ENCODE peak calls at places on chromosome 11, in six cellular contexts. S is IMR-90, P is neuronal stem cell, U is mesenchymal stem cell, V is trophoblast cell, C is H1. T is an unnamed sample. For H3K4me1, the result is how much of the 10 kb centered on the place peaks cover.

GRCh38 chr11:36452231-36452630 is 57.8 kb downstream of the TRAF6 start:
- DNase-seq in S (peak), P (no peak), U (peak), V (no peak), C (no peak), T (no peak)

GRCh38 chr11:59265735-59266134 is 53.0 kb upstream of the MPEG1 start:
- DNase-seq in S (no peak), P (no peak), U (no peak), V (no peak), C (no peak), T (no peak)

GRCh38 chr11:86081465-86081864 is 12.6 kb upstream of the PICALM start:
- DNase-seq in S (no peak), P (no peak), U (no peak), V (no peak), C (no peak), T (no peak)

GRCh38 chr11:17641792-17642350 is 77.5 kb upstream of the MYOD1 start:
- DNase-seq in S (no peak), P (no peak), U (no peak), V (no peak), C (no peak), T (no peak)

GRCh38 chr11:112352907-112353306 is 92.2 kb upstream of the PLET1 start:
- DNase-seq in S (peak), P (no peak), U (no peak), V (no peak), C (no peak), T (no peak)

GRCh38 chr11:44261800-44262591 is 47.9 kb downstream of the ALX4 start:
- DNase-seq in S (no peak), P (no peak), U (no peak), V (no peak), C (no peak), T (no peak)

GRCh38 chr11:11973361-11973800 is 35.0 kb downstream of the DKK3 start:
- DNase-seq in S (peak), P (no peak), U (peak), V (no peak), C (no peak), T (peak)

GRCh38 chr11:134562941-134563471 is 151.0 kb upstream of the B3GAT1 start:
- DNase-seq in S (no peak), P (no peak), U (no peak), V (no peak), C (no peak), T (no peak)

GRCh38 chr11:64874841-64875240 is 3.6 kb downstream of the EHD1 start:
- DNase-seq in S (no peak), P (no peak), U (no peak), V (no peak), C (no peak), T (no peak)

GRCh38 chr11:47923667-47924066 is 56.7 kb upstream of the PTPRJ start:
- DNase-seq in S (peak), P (no peak), U (peak), V (no peak), C (no peak), T (no peak)

GRCh38 chr11:110979696-110980095 is 265.8 kb upstream of the POU2AF2 start:
- DNase-seq in S (peak), P (no peak), U (no peak), V (no peak), C (no peak), T (no peak)

GRCh38 chr11:61693897-61694840 is 14.0 kb downstream of the DAGLA start:
- DNase-seq in S (no peak), P (no peak), U (no peak), V (no peak), C (no peak), T (no peak)

GRCh38 chr11:95944623-95945022 is 20.7 kb upstream of the MTMR2 start:
- DNase-seq in S (no peak), P (no peak), U (no peak), V (no peak), C (no peak), T (no peak)

GRCh38 chr11:123448798-123449197 is 18.7 kb downstream of the GRAMD1B start:
- DNase-seq in S (no peak), P (no peak), U (no peak), V (no peak), C (no peak), T (no peak)

GRCh38 chr11:112100457-112100856 is 13.8 kb downstream of the SDHD start:
- DNase-seq in S (peak), P (no peak), U (peak), V (no peak), C (no peak), T (no peak)

GRCh38 chr11:110428956-110429613 is 663 bp upstream of the FDX1 start:
- DNase-seq in S (no peak), P (no peak), U (peak), V (peak), C (no peak), T (no peak)

GRCh38 chr11:123330948-123331347 is 99.1 kb upstream of the GRAMD1B start:
- DNase-seq in S (no peak), P (no peak), U (no peak), V (no peak), C (no peak), T (no peak)

GRCh38 chr11:117828641-117829368 is 4.3 kb upstream of the FXYD2 start:
- DNase-seq in S (peak), P (no peak), U (peak), V (no peak), C (no peak), T (peak)

GRCh38 chr11:44797886-44798683 is 71.3 kb downstream of the TSPAN18 start:
- DNase-seq in S (peak), P (no peak), U (peak), V (peak), C (peak), T (peak)

GRCh38 chr11:60951909-60952741 is at the start of gene SLC15A3:
- DNase-seq in S (peak), P (no peak), U (peak), V (peak), C (no peak), T (peak)

GRCh38 chr11:111021131-111021530 is 224.4 kb upstream of the POU2AF2 start:
- DNase-seq in S (no peak), P (no peak), U (no peak), V (no peak), C (no peak), T (no peak)

GRCh38 chr11:446886-447285 is 3.2 kb upstream of the PTDSS2 start:
- DNase-seq in S (no peak), P (no peak), U (no peak), V (no peak), C (no peak), T (no peak)

GRCh38 chr11:100882957-100883356 is 195.9 kb downstream of the ARHGAP42 start:
- DNase-seq in S (no peak), P (no peak), U (no peak), V (no peak), C (no peak), T (no peak)

GRCh38 chr11:12808519-12808918 is 134.3 kb downstream of the TEAD1 start:
- DNase-seq in S (peak), P (no peak), U (peak), V (no peak), C (no peak), T (no peak)

GRCh38 chr11:62909107-62909894 is 11.9 kb downstream of the CHRM1 start:
- DNase-seq in S (peak), P (peak), U (peak), V (peak), C (peak), T (peak)

GRCh38 chr11:87223816-87224215 is 186.1 kb downstream of the TMEM135 start:
- DNase-seq in S (peak), P (no peak), U (no peak), V (no peak), C (no peak), T (no peak)

GRCh38 chr11:120563698-120564572 is 52.4 kb downstream of the GRIK4 start:
- DNase-seq in S (no peak), P (peak), U (peak), V (no peak), C (no peak), T (peak)

GRCh38 chr11:66043008-66043906 is 5.7 kb downstream of the GAL3ST3 start:
- DNase-seq in S (no peak), P (no peak), U (no peak), V (no peak), C (no peak), T (no peak)

GRCh38 chr11:12625438-12626071 is 48.7 kb upstream of the TEAD1 start:
- DNase-seq in S (peak), P (no peak), U (peak), V (no peak), C (no peak), T (no peak)

GRCh38 chr11:69354545-69354897 is 60.6 kb downstream of the MYEOV start:
- DNase-seq in S (no peak), P (no peak), U (no peak), V (no peak), C (no peak), T (no peak)

GRCh38 chr11:65298131-65298535 is 16.5 kb upstream of the CDC42EP2 start:
- DNase-seq in S (peak), P (no peak), U (peak), V (no peak), C (no peak), T (no peak)

GRCh38 chr11:34343686-34344085 is 14.1 kb downstream of the ABTB2 start:
- DNase-seq in S (no peak), P (no peak), U (no peak), V (no peak), C (no peak), T (no peak)

GRCh38 chr11:107018274-107018901 is at the start of gene GUCY1A2:
- DNase-seq in S (no peak), P (peak), U (peak), V (no peak), C (no peak), T (peak)
- H4K8ac ChIP-seq in S (no peak), P (no peak), U (peak), V (no peak), C (peak), T (no peak)

GRCh38 chr11:77074205-77074604 is 7.4 kb downstream of the CAPN5 start:
- DNase-seq in S (no peak), P (no peak), U (no peak), V (no peak), C (no peak), T (peak)

GRCh38 chr11:77071671-77072605 is 5.2 kb downstream of the CAPN5 start:
- DNase-seq in S (peak), P (no peak), U (peak), V (no peak), C (no peak), T (peak)

GRCh38 chr11:77073328-77074001 is 6.7 kb downstream of the CAPN5 start:
- DNase-seq in S (peak), P (no peak), U (peak), V (no peak), C (no peak), T (peak)

GRCh38 chr11:77071077-77071476 is 4.3 kb downstream of the CAPN5 start:
- DNase-seq in S (no peak), P (no peak), U (no peak), V (no peak), C (no peak), T (no peak)

DNA sequence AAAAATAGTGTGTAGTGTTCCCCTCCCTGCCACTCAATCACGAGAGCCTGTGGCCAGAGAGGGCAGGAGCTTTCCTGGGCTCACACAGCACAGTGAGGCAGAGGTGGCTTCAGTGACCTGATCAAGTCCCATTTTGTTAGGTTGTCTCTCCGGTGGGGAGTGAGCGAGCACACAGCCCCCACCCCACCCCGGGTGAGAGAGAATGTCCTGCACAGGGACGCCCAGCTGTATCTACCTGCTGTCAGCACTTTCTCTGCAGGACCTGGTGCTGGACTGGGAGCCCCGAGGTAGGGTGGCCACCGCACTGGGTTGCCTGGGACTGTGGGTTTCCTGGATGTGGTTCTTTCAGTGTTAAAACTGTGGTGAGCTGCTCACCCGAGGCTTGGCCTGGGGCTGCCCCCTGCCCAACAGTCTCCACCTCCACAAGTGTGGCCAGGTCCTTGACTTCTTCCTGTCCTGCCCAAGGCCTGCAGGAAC is 6.1 kb downstream of the CAPN5 start:
- DNase-seq in S (no peak), P (no peak), U (no peak), V (no peak), C (no peak), T (peak)
- H2AFZ ChIP-seq in S (peak), P (no peak), U (no peak), V (no peak), C (no peak), T (no peak)

GRCh38 chr11:27512238-27512637 is 5.7 kb upstream of the LIN7C start:
- DNase-seq in S (no peak), P (no peak), U (no peak), V (no peak), C (no peak), T (no peak)
- H3K4me1 ChIP-seq in S (under half), P (under half), U (under half), V (under half), C (under half), T (under half)

DNA sequence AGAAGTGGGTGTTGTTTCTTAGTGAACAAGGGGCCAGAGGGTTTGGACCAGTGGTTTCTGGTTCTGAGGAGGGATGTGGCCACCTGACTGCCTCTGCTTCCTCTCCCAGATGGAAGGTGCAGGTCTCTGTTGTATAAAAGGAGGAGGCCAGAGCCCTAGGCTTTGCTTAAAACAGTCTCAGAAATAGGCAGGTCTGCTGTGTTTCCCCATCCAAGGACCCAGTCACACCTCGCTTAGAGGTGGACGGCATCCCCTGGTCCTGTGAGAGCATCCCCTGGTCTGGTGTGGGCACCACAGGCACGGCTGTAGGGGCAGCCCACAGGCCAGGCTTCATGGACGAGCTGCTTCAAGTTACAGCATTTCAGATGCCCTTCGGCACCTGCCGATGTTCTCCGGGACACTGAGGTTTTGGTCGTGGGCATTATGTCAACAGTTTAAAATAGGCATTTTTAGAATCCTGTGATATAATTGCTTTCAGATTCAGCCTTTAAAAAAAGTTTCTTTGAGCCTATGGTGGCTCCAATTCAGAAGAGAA is 45.7 kb upstream of the SHANK2 start:
- DNase-seq in S (no peak), P (no peak), U (no peak), V (no peak), C (no peak), T (peak)
- H4K8ac ChIP-seq in S (peak), P (no peak), U (no peak), V (no peak), C (no peak), T (no peak)

DNA sequence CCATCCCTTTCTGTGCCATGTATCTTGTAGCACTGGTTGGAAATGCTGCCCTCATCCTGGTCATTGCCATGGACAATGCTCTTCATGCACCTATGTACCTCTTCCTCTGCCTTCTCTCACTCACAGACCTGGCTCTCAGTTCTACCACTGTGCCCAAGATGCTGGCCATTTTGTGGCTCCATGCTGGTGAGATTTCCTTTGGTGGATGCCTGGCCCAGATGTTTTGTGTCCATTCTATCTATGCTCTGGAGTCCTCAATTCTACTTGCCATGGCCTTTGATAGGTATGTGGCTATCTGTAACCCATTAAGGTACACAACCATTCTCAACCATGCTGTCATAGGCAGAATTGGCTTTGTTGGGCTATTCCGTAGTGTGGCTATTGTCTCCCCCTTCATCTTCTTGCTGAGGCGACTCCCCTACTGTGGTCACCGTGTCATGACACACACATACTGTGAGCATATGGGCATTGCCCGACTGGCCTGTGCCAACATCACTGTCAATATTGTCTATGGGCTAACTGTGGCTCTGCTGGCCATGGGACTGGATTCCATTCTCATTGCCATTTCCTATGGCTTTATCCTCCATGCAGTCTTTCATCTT is 414 bp downstream of the OR52D1 start:
- DNase-seq in S (no peak), P (no peak), U (no peak), V (no peak), C (no peak), T (no peak)
- H2AFZ ChIP-seq in S (no peak), P (no peak), U (no peak), V (no peak), C (no peak), T (no peak)

T was measured in H9.